ENCODE peak calls at places on chromosomes 16 and 17, in five cellular contexts. One of them, this sample, is unnamed.

GRCh38 chr16:69017036-69017783 is 88.2 kb upstream of the HAS3 start:
- DNase-seq in stimulated activated CD4-positive, alpha-beta T cell treated with anti-CD3 and anti-CD28 coated beads, Interleukin-1b, Interleukin-23, amount 100 ng/mL, for 24 hours: no peak
- DNase-seq in NCI-H1694: no peak
- DNase-seq in RPMI7951: peak
- DNase-seq in neural crest cell: no peak
- DNase-seq in this sample: peak

GRCh38 chr17:44314869-44315661 is 6.7 kb downstream of the RUNDC3A start:
- DNase-seq in neural crest cell: no peak
- DNase-seq in NCI-H1694: no peak
- DNase-seq in RPMI7951: no peak
- DNase-seq in stimulated activated CD4-positive, alpha-beta T cell treated with anti-CD3 and anti-CD28 coated beads, Interleukin-1b, Interleukin-23, amount 100 ng/mL, for 24 hours: no peak
- DNase-seq in this sample: no peak

GRCh38 chr16:31507929-31508705 is at the start of gene RUSF1:
- DNase-seq in stimulated activated CD4-positive, alpha-beta T cell treated with anti-CD3 and anti-CD28 coated beads, Interleukin-1b, Interleukin-23, amount 100 ng/mL, for 24 hours: peak
- DNase-seq in RPMI7951: peak
- DNase-seq in neural crest cell: peak
- DNase-seq in NCI-H1694: peak
- DNase-seq in this sample: peak

GRCh38 chr17:64056269-64057005 is 36.0 kb upstream of the ICAM2 start:
- DNase-seq in RPMI7951: no peak
- DNase-seq in neural crest cell: no peak
- DNase-seq in stimulated activated CD4-positive, alpha-beta T cell treated with anti-CD3 and anti-CD28 coated beads, Interleukin-1b, Interleukin-23, amount 100 ng/mL, for 24 hours: no peak
- DNase-seq in NCI-H1694: no peak
- DNase-seq in this sample: no peak

GRCh38 chr16:7408700-7409340 is 76.2 kb downstream of the RBFOX1 start:
- DNase-seq in NCI-H1694: no peak
- DNase-seq in stimulated activated CD4-positive, alpha-beta T cell treated with anti-CD3 and anti-CD28 coated beads, Interleukin-1b, Interleukin-23, amount 100 ng/mL, for 24 hours: no peak
- DNase-seq in RPMI7951: no peak
- DNase-seq in neural crest cell: no peak
- DNase-seq in this sample: no peak

GRCh38 chr16:84746875-84747274 is 47.1 kb downstream of the USP10 start:
- DNase-seq in neural crest cell: no peak
- DNase-seq in RPMI7951: no peak
- DNase-seq in stimulated activated CD4-positive, alpha-beta T cell treated with anti-CD3 and anti-CD28 coated beads, Interleukin-1b, Interleukin-23, amount 100 ng/mL, for 24 hours: no peak
- DNase-seq in NCI-H1694: no peak
- DNase-seq in this sample: no peak

GRCh38 chr16:10992797-10993196 is 48.4 kb downstream of the CLEC16A start:
- DNase-seq in NCI-H1694: no peak
- DNase-seq in stimulated activated CD4-positive, alpha-beta T cell treated with anti-CD3 and anti-CD28 coated beads, Interleukin-1b, Interleukin-23, amount 100 ng/mL, for 24 hours: peak
- DNase-seq in RPMI7951: peak
- DNase-seq in neural crest cell: no peak
- DNase-seq in this sample: peak

GRCh38 chr17:28482551-28483199 is 9.2 kb downstream of the SLC13A2 start:
- DNase-seq in neural crest cell: no peak
- DNase-seq in NCI-H1694: no peak
- DNase-seq in stimulated activated CD4-positive, alpha-beta T cell treated with anti-CD3 and anti-CD28 coated beads, Interleukin-1b, Interleukin-23, amount 100 ng/mL, for 24 hours: no peak
- DNase-seq in RPMI7951: no peak
- DNase-seq in this sample: no peak

GRCh38 chr17:10743316-10744009 is 13.6 kb upstream of the TMEM220 start:
- DNase-seq in NCI-H1694: no peak
- DNase-seq in neural crest cell: no peak
- DNase-seq in stimulated activated CD4-positive, alpha-beta T cell treated with anti-CD3 and anti-CD28 coated beads, Interleukin-1b, Interleukin-23, amount 100 ng/mL, for 24 hours: no peak
- DNase-seq in RPMI7951: peak
- DNase-seq in this sample: no peak

GRCh38 chr17:63039899-63040602 is 74.0 kb downstream of the TANC2 start:
- DNase-seq in stimulated activated CD4-positive, alpha-beta T cell treated with anti-CD3 and anti-CD28 coated beads, Interleukin-1b, Interleukin-23, amount 100 ng/mL, for 24 hours: no peak
- DNase-seq in NCI-H1694: no peak
- DNase-seq in RPMI7951: peak
- DNase-seq in neural crest cell: no peak
- DNase-seq in this sample: peak

GRCh38 chr17:54971147-54971546 is 2.6 kb downstream of the STXBP4 start:
- DNase-seq in neural crest cell: no peak
- DNase-seq in NCI-H1694: no peak
- DNase-seq in RPMI7951: no peak
- DNase-seq in stimulated activated CD4-positive, alpha-beta T cell treated with anti-CD3 and anti-CD28 coated beads, Interleukin-1b, Interleukin-23, amount 100 ng/mL, for 24 hours: no peak
- DNase-seq in this sample: no peak

GRCh38 chr17:76179496-76180467 is 38.7 kb upstream of the FOXJ1 start:
- DNase-seq in RPMI7951: no peak
- DNase-seq in NCI-H1694: no peak
- DNase-seq in stimulated activated CD4-positive, alpha-beta T cell treated with anti-CD3 and anti-CD28 coated beads, Interleukin-1b, Interleukin-23, amount 100 ng/mL, for 24 hours: no peak
- DNase-seq in neural crest cell: no peak
- DNase-seq in this sample: peak

GRCh38 chr17:57965521-57966160 is 10.4 kb upstream of the CUEDC1 start:
- DNase-seq in stimulated activated CD4-positive, alpha-beta T cell treated with anti-CD3 and anti-CD28 coated beads, Interleukin-1b, Interleukin-23, amount 100 ng/mL, for 24 hours: no peak
- DNase-seq in NCI-H1694: no peak
- DNase-seq in RPMI7951: no peak
- DNase-seq in neural crest cell: no peak
- DNase-seq in this sample: no peak

GRCh38 chr17:7888184-7888920 is at the start of gene CHD3:
- DNase-seq in neural crest cell: no peak
- DNase-seq in NCI-H1694: peak
- DNase-seq in RPMI7951: peak
- DNase-seq in stimulated activated CD4-positive, alpha-beta T cell treated with anti-CD3 and anti-CD28 coated beads, Interleukin-1b, Interleukin-23, amount 100 ng/mL, for 24 hours: peak
- DNase-seq in this sample: no peak

GRCh38 chr17:63700528-63701441 is 860 bp upstream of the LIMD2 start:
- DNase-seq in neural crest cell: no peak
- DNase-seq in RPMI7951: no peak
- DNase-seq in stimulated activated CD4-positive, alpha-beta T cell treated with anti-CD3 and anti-CD28 coated beads, Interleukin-1b, Interleukin-23, amount 100 ng/mL, for 24 hours: no peak
- DNase-seq in NCI-H1694: peak
- DNase-seq in this sample: no peak

GRCh38 chr17:73266796-73267195 is 5.1 kb upstream of the CPSF4L start:
- DNase-seq in NCI-H1694: no peak
- DNase-seq in neural crest cell: no peak
- DNase-seq in RPMI7951: no peak
- DNase-seq in stimulated activated CD4-positive, alpha-beta T cell treated with anti-CD3 and anti-CD28 coated beads, Interleukin-1b, Interleukin-23, amount 100 ng/mL, for 24 hours: no peak
- DNase-seq in this sample: no peak

GRCh38 chr17:72702136-72702735 is 390.3 kb downstream of the SLC39A11 start:
- DNase-seq in stimulated activated CD4-positive, alpha-beta T cell treated with anti-CD3 and anti-CD28 coated beads, Interleukin-1b, Interleukin-23, amount 100 ng/mL, for 24 hours: no peak
- DNase-seq in neural crest cell: no peak
- DNase-seq in RPMI7951: peak
- DNase-seq in NCI-H1694: no peak
- DNase-seq in this sample: peak

GRCh38 chr16:11497851-11498289 is 88.8 kb downstream of the LITAF start:
- DNase-seq in RPMI7951: peak
- DNase-seq in neural crest cell: no peak
- DNase-seq in stimulated activated CD4-positive, alpha-beta T cell treated with anti-CD3 and anti-CD28 coated beads, Interleukin-1b, Interleukin-23, amount 100 ng/mL, for 24 hours: no peak
- DNase-seq in NCI-H1694: no peak
- DNase-seq in this sample: peak

GRCh38 chr16:848510-849253 is 48.1 kb upstream of the GNG13 start:
- DNase-seq in stimulated activated CD4-positive, alpha-beta T cell treated with anti-CD3 and anti-CD28 coated beads, Interleukin-1b, Interleukin-23, amount 100 ng/mL, for 24 hours: no peak
- DNase-seq in neural crest cell: no peak
- DNase-seq in NCI-H1694: no peak
- DNase-seq in RPMI7951: no peak
- DNase-seq in this sample: no peak

GRCh38 chr17:3956558-3956957 is 7.7 kb downstream of the ATP2A3 start:
- DNase-seq in stimulated activated CD4-positive, alpha-beta T cell treated with anti-CD3 and anti-CD28 coated beads, Interleukin-1b, Interleukin-23, amount 100 ng/mL, for 24 hours: no peak
- DNase-seq in RPMI7951: no peak
- DNase-seq in NCI-H1694: no peak
- DNase-seq in neural crest cell: no peak
- DNase-seq in this sample: no peak

GRCh38 chr16:89949121-89949742 is 677 bp downstream of the DEF8 start:
- DNase-seq in RPMI7951: no peak
- DNase-seq in neural crest cell: no peak
- DNase-seq in stimulated activated CD4-positive, alpha-beta T cell treated with anti-CD3 and anti-CD28 coated beads, Interleukin-1b, Interleukin-23, amount 100 ng/mL, for 24 hours: no peak
- DNase-seq in NCI-H1694: no peak
- DNase-seq in this sample: no peak

GRCh38 chr17:19370493-19370960 is 7.8 kb upstream of the MAPK7 start:
- DNase-seq in stimulated activated CD4-positive, alpha-beta T cell treated with anti-CD3 and anti-CD28 coated beads, Interleukin-1b, Interleukin-23, amount 100 ng/mL, for 24 hours: no peak
- DNase-seq in NCI-H1694: no peak
- DNase-seq in neural crest cell: no peak
- DNase-seq in RPMI7951: peak
- DNase-seq in this sample: peak

GRCh38 chr17:29073045-29073444 is 30.1 kb downstream of the PIPOX start:
- DNase-seq in NCI-H1694: no peak
- DNase-seq in RPMI7951: no peak
- DNase-seq in stimulated activated CD4-positive, alpha-beta T cell treated with anti-CD3 and anti-CD28 coated beads, Interleukin-1b, Interleukin-23, amount 100 ng/mL, for 24 hours: no peak
- DNase-seq in neural crest cell: no peak
- DNase-seq in this sample: no peak

GRCh38 chr16:85916141-85916890 is 17.4 kb downstream of the IRF8 start:
- DNase-seq in NCI-H1694: no peak
- DNase-seq in RPMI7951: peak
- DNase-seq in neural crest cell: no peak
- DNase-seq in stimulated activated CD4-positive, alpha-beta T cell treated with anti-CD3 and anti-CD28 coated beads, Interleukin-1b, Interleukin-23, amount 100 ng/mL, for 24 hours: no peak
- DNase-seq in this sample: no peak

GRCh38 chr17:41524261-41524660 is 3.8 kb downstream of the KRT19 start:
- DNase-seq in neural crest cell: no peak
- DNase-seq in stimulated activated CD4-positive, alpha-beta T cell treated with anti-CD3 and anti-CD28 coated beads, Interleukin-1b, Interleukin-23, amount 100 ng/mL, for 24 hours: no peak
- DNase-seq in RPMI7951: no peak
- DNase-seq in NCI-H1694: no peak
- DNase-seq in this sample: no peak

GRCh38 chr16:19883296-19883951 is 1.2 kb downstream of the GPRC5B start:
- DNase-seq in stimulated activated CD4-positive, alpha-beta T cell treated with anti-CD3 and anti-CD28 coated beads, Interleukin-1b, Interleukin-23, amount 100 ng/mL, for 24 hours: no peak
- DNase-seq in RPMI7951: no peak
- DNase-seq in NCI-H1694: peak
- DNase-seq in neural crest cell: peak
- DNase-seq in this sample: no peak

GRCh38 chr16:55527885-55528284 is 19.0 kb downstream of the LPCAT2 start:
- DNase-seq in NCI-H1694: no peak
- DNase-seq in stimulated activated CD4-positive, alpha-beta T cell treated with anti-CD3 and anti-CD28 coated beads, Interleukin-1b, Interleukin-23, amount 100 ng/mL, for 24 hours: no peak
- DNase-seq in neural crest cell: no peak
- DNase-seq in RPMI7951: no peak
- DNase-seq in this sample: no peak

GRCh38 chr17:50918933-50919296 is 52.8 kb upstream of the TOB1 start:
- DNase-seq in stimulated activated CD4-positive, alpha-beta T cell treated with anti-CD3 and anti-CD28 coated beads, Interleukin-1b, Interleukin-23, amount 100 ng/mL, for 24 hours: no peak
- DNase-seq in NCI-H1694: no peak
- DNase-seq in RPMI7951: no peak
- DNase-seq in neural crest cell: no peak
- DNase-seq in this sample: no peak

GRCh38 chr16:56317998-56318912 is 107.1 kb downstream of the AMFR start:
- DNase-seq in RPMI7951: peak
- DNase-seq in neural crest cell: peak
- DNase-seq in NCI-H1694: peak
- DNase-seq in stimulated activated CD4-positive, alpha-beta T cell treated with anti-CD3 and anti-CD28 coated beads, Interleukin-1b, Interleukin-23, amount 100 ng/mL, for 24 hours: peak
- DNase-seq in this sample: peak

This sample was measured in HT1080.